ENCODE peak calls at places on chromosomes 3 and 15, in eight cellular contexts. C is HAP-1, U is uterus, B is heart right ventricle, N is fibroblast of lung, A is IMR-90, Q is PC-3, J is endodermal cell. V is an unnamed sample.

GRCh38 chr3:197942956-197943556 is 6.9 kb upstream of the RPL35A start:
- DNase-seq in C (peak; percentile 49), U (no peak), B (no peak), N (peak; percentile 63), A (peak; percentile 61), Q (peak; percentile 73), J (peak; percentile 64), V (peak; percentile 88)

GRCh38 chr3:69014022-69014580 is 617 bp upstream of the EOGT start:
- DNase-seq in C (peak; percentile 21), U (no peak), B (no peak), N (no peak), A (no peak), Q (no peak), J (no peak), V (peak; percentile 54)

GRCh38 chr3:167814441-167814951 is 79.0 kb downstream of the SERPINI1 start:
- DNase-seq in C (no peak), U (no peak), B (no peak), N (peak; percentile 81), A (peak; percentile 11), Q (peak; percentile 80), J (no peak), V (no peak)

GRCh38 chr15:99108993-99109392 is 4.1 kb downstream of the SYNM start:
- DNase-seq in C (no peak), U (no peak), B (no peak), N (no peak), A (no peak), Q (no peak), J (no peak), V (no peak)

GRCh38 chr3:48135773-48136495 is 52.3 kb downstream of the CDC25A start:
- DNase-seq in C (no peak), U (no peak), B (no peak), N (no peak), A (peak; percentile 43), Q (no peak), J (no peak), V (no peak)

GRCh38 chr3:71728632-71729342 is 3.6 kb upstream of the EIF4E3 start:
- DNase-seq in C (peak; percentile 42), U (no peak), B (peak; percentile 11), N (no peak), A (no peak), Q (no peak), J (peak; percentile 88), V (peak; percentile 64)

GRCh38 chr3:65935724-65936123 is 103.0 kb downstream of the MAGI1 start:
- DNase-seq in C (no peak), U (no peak), B (no peak), N (no peak), A (no peak), Q (peak; percentile 55), J (no peak), V (no peak)

GRCh38 chr3:48013288-48013980 is 2.8 kb downstream of the MAP4 start:
- DNase-seq in C (no peak), U (no peak), B (no peak), N (peak; percentile 88), A (peak; percentile 91), Q (peak; percentile 74), J (no peak), V (peak; percentile 52)

GRCh38 chr3:46422617-46423016 is 15.6 kb downstream of the CCRL2 start:
- DNase-seq in C (no peak), U (no peak), B (no peak), N (no peak), A (peak; percentile 13), Q (peak; percentile 97), J (no peak), V (no peak)

GRCh38 chr3:81274671-81275070 is 486.8 kb downstream of the GBE1 start:
- DNase-seq in C (no peak), U (no peak), B (no peak), N (no peak), A (no peak), Q (no peak), J (no peak), V (no peak)

GRCh38 chr15:74523982-74524381 is 17.0 kb upstream of the ARID3B start:
- DNase-seq in C (no peak), U (no peak), B (no peak), N (no peak), A (peak; percentile 40), Q (peak; percentile 87), J (no peak), V (no peak)

GRCh38 chr3:53162672-53163458 is 1.9 kb downstream of the PRKCD start:
- DNase-seq in C (no peak), U (no peak), B (no peak), N (no peak), A (no peak), Q (peak; percentile 17), J (peak; percentile 63), V (no peak)

GRCh38 chr3:97961276-97961623 is 11.0 kb downstream of the RIOX2 start:
- DNase-seq in C (no peak), U (no peak), B (no peak), N (no peak), A (no peak), Q (no peak), J (no peak), V (no peak)

GRCh38 chr3:47571391-47572165 is 7.1 kb downstream of the CSPG5 start:
- DNase-seq in C (no peak), U (no peak), B (no peak), N (no peak), A (no peak), Q (no peak), J (no peak), V (no peak)

GRCh38 chr3:185347392-185347791 is 15.5 kb upstream of the MAP3K13 start:
- DNase-seq in C (no peak), U (no peak), B (no peak), N (no peak), A (no peak), Q (no peak), J (no peak), V (no peak)

GRCh38 chr3:120791010-120791409 is 48.5 kb downstream of the GTF2E1 start:
- DNase-seq in C (no peak), U (no peak), B (no peak), N (no peak), A (no peak), Q (no peak), J (no peak), V (no peak)
- H3K4me1 ChIP-seq in C (peaks cover 3% of the 10 kb centered on the region), U (no peaks in the 10 kb centered on the region), B (no peaks in the 10 kb centered on the region), N (peaks cover 5% of the 10 kb centered on the region), A (peaks cover 11% of the 10 kb centered on the region), Q (peaks cover 28% of the 10 kb centered on the region), J (no peaks in the 10 kb centered on the region), V (peaks cover 23% of the 10 kb centered on the region)

DNA sequence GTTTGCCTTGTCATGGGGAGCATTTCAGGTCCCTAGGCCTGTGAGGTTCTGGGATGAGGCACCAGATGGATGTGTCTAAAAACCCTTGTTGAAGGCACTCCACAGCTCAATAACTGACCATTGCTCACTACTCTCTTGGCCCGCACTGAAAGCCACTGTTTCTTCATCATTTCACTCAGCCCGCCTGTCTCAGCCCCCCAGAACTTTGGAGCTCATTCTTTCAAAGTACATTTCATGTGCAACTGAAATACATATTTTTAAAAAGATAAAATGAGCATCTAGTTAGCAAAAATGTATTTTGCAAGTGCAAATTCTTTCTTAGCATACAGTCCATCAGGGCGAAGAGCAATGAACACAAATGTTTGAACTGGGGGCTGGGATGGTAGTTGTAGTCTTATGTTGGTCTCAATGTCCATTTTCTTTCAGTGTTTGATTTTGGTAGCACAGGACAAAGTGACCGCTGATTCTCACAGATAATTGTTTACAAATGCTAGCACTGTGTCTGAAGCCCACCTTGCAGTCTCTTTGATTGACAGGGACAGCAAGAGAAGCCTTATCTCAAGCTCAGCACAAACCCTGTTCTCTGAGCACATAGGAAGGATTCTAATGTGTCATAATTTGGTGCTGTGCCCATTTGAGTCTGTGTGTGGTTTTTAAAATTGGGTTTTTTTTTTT is 19.6 kb downstream of the HEMK1 start:
- DNase-seq in C (no peak), U (no peak), B (no peak), N (peak; percentile 27), A (peak; percentile 41), Q (no peak), J (no peak), V (no peak)
- H3K4me1 ChIP-seq in C (no peaks in the 10 kb centered on the region), U (no peaks in the 10 kb centered on the region), B (peaks cover 95% of the 10 kb centered on the region), N (no peaks in the 10 kb centered on the region), A (no peaks in the 10 kb centered on the region), Q (peaks cover 2% of the 10 kb centered on the region), J (peaks cover 2% of the 10 kb centered on the region), V (peaks cover 9% of the 10 kb centered on the region)

DNA sequence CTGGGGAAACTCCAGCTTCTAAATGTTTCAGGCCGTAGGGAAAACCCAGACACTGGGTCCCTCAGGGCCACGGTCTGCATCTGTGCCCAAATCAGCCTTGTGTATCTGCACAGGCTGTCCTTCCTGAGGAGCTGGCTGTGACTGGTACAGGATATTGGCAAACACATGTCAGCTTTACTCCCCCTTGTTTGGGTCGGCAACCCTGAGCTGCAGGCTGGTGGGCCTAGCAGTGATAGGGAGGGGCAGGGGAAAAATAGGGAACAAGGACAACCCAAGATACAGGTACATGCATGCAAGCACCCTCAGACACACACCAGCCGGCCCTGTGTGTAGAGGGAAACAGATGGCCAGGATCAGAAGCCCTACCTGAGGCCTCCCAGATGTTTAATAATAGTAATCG is 28.7 kb upstream of the HCN4 start:
- DNase-seq in C (no peak), U (no peak), B (no peak), N (no peak), A (no peak), Q (no peak), J (no peak), V (no peak)
- H3K4me1 ChIP-seq in C (no peaks in the 10 kb centered on the region), U (no peaks in the 10 kb centered on the region), B (peaks cover 10% of the 10 kb centered on the region), N (no peaks in the 10 kb centered on the region), A (no peaks in the 10 kb centered on the region), Q (no peaks in the 10 kb centered on the region), J (no peaks in the 10 kb centered on the region), V (no peaks in the 10 kb centered on the region)

DNA sequence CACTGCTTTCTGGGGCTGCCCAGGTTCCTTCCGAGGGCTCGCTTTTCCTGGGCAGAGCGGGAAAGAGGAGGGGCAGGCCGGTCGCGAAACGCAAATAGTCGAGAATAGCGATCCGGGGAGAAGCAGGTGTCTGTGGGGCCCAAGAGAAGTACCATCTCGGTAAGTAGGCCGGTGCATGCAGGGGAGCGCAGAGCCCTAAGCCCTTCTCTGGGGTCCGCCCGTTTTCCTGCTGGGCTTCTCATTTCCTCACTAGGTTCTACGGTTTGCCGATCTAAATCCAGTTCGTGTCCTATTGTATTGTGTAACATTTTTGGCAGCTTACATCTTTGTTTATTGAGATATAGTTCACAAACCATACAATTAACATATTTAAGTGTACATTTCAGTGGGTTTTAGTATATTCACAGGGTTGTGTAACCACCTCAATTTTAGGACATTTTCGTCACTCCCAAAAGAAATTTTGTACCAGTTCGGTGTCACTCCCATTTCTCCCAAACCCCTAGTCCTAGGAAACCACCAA is 6.9 kb upstream of the TRIM69 start:
- DNase-seq in C (peak; percentile 27), U (no peak), B (peak; percentile 29), N (peak; percentile 50), A (peak; percentile 18), Q (no peak), J (no peak), V (peak; percentile 81)
- H3K4me1 ChIP-seq in C (peaks cover 8% of the 10 kb centered on the region), U (no peaks in the 10 kb centered on the region), B (peaks cover 76% of the 10 kb centered on the region), N (peaks cover 10% of the 10 kb centered on the region), A (peaks cover 2% of the 10 kb centered on the region), Q (peaks cover 34% of the 10 kb centered on the region), J (no peaks in the 10 kb centered on the region), V (peaks cover 50% of the 10 kb centered on the region)

GRCh38 chr3:135538123-135538522 is 427.4 kb upstream of the PPP2R3A start:
- DNase-seq in C (no peak), U (no peak), B (no peak), N (no peak), A (no peak), Q (no peak), J (no peak), V (no peak)

GRCh38 chr3:135539854-135540253 is 425.7 kb upstream of the PPP2R3A start:
- DNase-seq in C (no peak), U (no peak), B (no peak), N (no peak), A (no peak), Q (no peak), J (no peak), V (no peak)

GRCh38 chr3:135539351-135539750 is 426.2 kb upstream of the PPP2R3A start:
- DNase-seq in C (no peak), U (no peak), B (no peak), N (no peak), A (no peak), Q (no peak), J (no peak), V (no peak)
- H3K4me1 ChIP-seq in C (no peaks in the 10 kb centered on the region), U (no peaks in the 10 kb centered on the region), B (no peaks in the 10 kb centered on the region), N (no peaks in the 10 kb centered on the region), A (no peaks in the 10 kb centered on the region), Q (no peaks in the 10 kb centered on the region), J (no peaks in the 10 kb centered on the region), V (no peaks in the 10 kb centered on the region)

V was measured in Karpas-422.